ENCODE peak calls at places on chromosomes 11 and 22, in eight cellular contexts. O is vagina, B is sigmoid colon, Y is HepG2, J is transverse colon, W is GM12878, A is breast epithelium, Q is GM12891. F is an unnamed sample.

GRCh38 chr11:80846442-80846841 is 1405.6 kb upstream of the TENM4 start:
- DNase-seq in O (no peak), B (no peak), Y (no peak), J (no peak), W (no peak), A (no peak), Q (no peak), F (no peak)

GRCh38 chr11:5592615-5593014 is 3.8 kb upstream of the TRIM6 start:
- DNase-seq in O (no peak), B (no peak), Y (no peak), J (no peak), W (no peak), A (no peak), Q (no peak), F (no peak)

GRCh38 chr11:67024410-67024809 is 1.5 kb downstream of the SYT12 start:
- DNase-seq in O (no peak), B (no peak), Y (no peak), J (no peak), W (no peak), A (no peak), Q (no peak), F (no peak)

GRCh38 chr22:17368727-17369552 is at the start of gene CECR2:
- DNase-seq in O (no peak), B (peak; percentile 78), Y (no peak), J (peak; percentile 21), W (peak; percentile 7), A (no peak), Q (no peak), F (no peak)

GRCh38 chr22:35489225-35489624 is 51.4 kb upstream of the RASD2 start:
- DNase-seq in O (no peak), B (peak; percentile 60), Y (no peak), J (no peak), W (no peak), A (no peak), Q (no peak), F (no peak)

GRCh38 chr11:60988658-60989057 is 17.2 kb downstream of the CD6 start:
- DNase-seq in O (no peak), B (no peak), Y (no peak), J (no peak), W (no peak), A (no peak), Q (no peak), F (no peak)

GRCh38 chr11:89625171-89625570 is 84.9 kb upstream of the TRIM77 start:
- DNase-seq in O (no peak), B (no peak), Y (no peak), J (no peak), W (no peak), A (no peak), Q (no peak), F (no peak)

GRCh38 chr11:12777208-12777874 is 103.1 kb downstream of the TEAD1 start:
- DNase-seq in O (no peak), B (no peak), Y (peak; percentile 10), J (no peak), W (no peak), A (no peak), Q (no peak), F (no peak)

GRCh38 chr11:114416441-114416928 is 16.0 kb downstream of the RBM7 start:
- DNase-seq in O (no peak), B (no peak), Y (no peak), J (no peak), W (no peak), A (no peak), Q (no peak), F (no peak)

GRCh38 chr22:38823637-38824036 is 20.2 kb downstream of the NPTXR start:
- DNase-seq in O (no peak), B (peak; percentile 21), Y (no peak), J (no peak), W (no peak), A (no peak), Q (no peak), F (no peak)

GRCh38 chr11:112318193-112318592 is 57.5 kb upstream of the PLET1 start:
- DNase-seq in O (no peak), B (no peak), Y (no peak), J (no peak), W (no peak), A (no peak), Q (no peak), F (no peak)

GRCh38 chr11:61718613-61719302 is 33.7 kb upstream of the MYRF start:
- DNase-seq in O (no peak), B (peak; percentile 85), Y (no peak), J (no peak), W (no peak), A (no peak), Q (no peak), F (no peak)

GRCh38 chr11:11843233-11843632 is 1.5 kb downstream of the USP47 start:
- DNase-seq in O (no peak), B (no peak), Y (peak; percentile 58), J (no peak), W (no peak), A (no peak), Q (no peak), F (no peak)

GRCh38 chr22:39094717-39095389 is 2.2 kb upstream of the APOBEC3H start:
- DNase-seq in O (no peak), B (no peak), Y (no peak), J (no peak), W (no peak), A (no peak), Q (no peak), F (no peak)

GRCh38 chr11:3121416-3121815 is 43.7 kb downstream of the OSBPL5 start:
- DNase-seq in O (no peak), B (peak; percentile 42), Y (no peak), J (peak; percentile 6), W (no peak), A (no peak), Q (no peak), F (peak; percentile 20)

DNA sequence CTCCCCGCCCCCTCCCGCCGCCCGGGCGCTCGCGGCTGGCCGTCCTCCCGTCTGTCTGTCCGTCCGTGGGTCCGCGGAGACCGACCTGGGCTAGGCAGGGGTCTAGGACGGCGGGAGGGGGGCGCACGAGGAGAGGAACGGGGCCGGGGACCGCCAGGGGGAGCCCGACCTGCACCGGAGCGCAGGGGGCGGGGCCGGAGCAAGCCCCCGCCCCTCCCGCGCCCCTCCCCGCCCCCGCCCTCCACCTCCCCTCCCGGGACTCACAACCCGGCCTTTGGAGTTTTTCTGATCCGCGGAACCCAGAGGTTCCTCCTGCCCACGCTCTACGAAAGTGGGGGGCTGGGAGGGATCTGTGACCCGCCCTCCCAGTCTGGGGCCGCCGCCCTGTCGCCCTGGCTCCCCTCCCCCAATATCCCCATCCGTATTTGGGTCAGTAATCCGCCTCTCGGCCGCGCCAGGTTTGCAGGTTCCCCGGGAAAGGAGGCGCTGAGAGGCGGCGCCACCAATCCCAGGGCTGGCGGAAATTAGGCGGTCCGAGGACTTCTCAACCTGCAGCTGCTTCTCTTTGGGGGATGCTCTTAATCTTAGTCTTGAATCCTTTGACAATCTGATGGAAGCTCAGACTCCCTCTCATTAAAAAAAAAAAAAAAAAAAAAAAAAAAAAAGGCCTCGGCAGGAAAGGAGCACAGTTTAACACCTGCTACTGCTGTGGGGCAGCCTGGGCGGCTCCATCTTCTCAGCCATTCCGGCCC is 922 bp upstream of the KCNJ11 start:
- DNase-seq in O (no peak), B (peak; percentile 80), Y (peak; percentile 66), J (peak; percentile 79), W (no peak), A (peak; percentile 75), Q (peak; percentile 84), F (peak; percentile 90)
- TF ChIP-seq POLR2A in O (no peak), B (no peak), Y (no peak), J (no peak), W (no peak), A (no peak), Q (no peak), F (no peak)

GRCh38 chr11:96085349-96085910 is 161.5 kb upstream of the MTMR2 start:
- DNase-seq in O (no peak), B (no peak), Y (no peak), J (no peak), W (no peak), A (no peak), Q (no peak), F (no peak)

GRCh38 chr11:96086111-96086510 is 162.2 kb upstream of the MTMR2 start:
- DNase-seq in O (no peak), B (no peak), Y (no peak), J (no peak), W (no peak), A (no peak), Q (no peak), F (no peak)

GRCh38 chr11:96090711-96091110 is 166.8 kb upstream of the MTMR2 start:
- DNase-seq in O (no peak), B (no peak), Y (peak; percentile 77), J (no peak), W (no peak), A (no peak), Q (no peak), F (no peak)

GRCh38 chr11:96091476-96091875 is 167.6 kb upstream of the MTMR2 start:
- DNase-seq in O (no peak), B (no peak), Y (peak; percentile 18), J (no peak), W (no peak), A (no peak), Q (no peak), F (no peak)

GRCh38 chr11:96088914-96089313 is 165.0 kb upstream of the MTMR2 start:
- DNase-seq in O (no peak), B (no peak), Y (no peak), J (no peak), W (no peak), A (no peak), Q (no peak), F (no peak)
- TF ChIP-seq POLR2AphosphoS5 in O (no peak), B (no peak), Y (no peak), J (no peak), W (no peak), A (no peak), Q (no peak), F (no peak)

DNA sequence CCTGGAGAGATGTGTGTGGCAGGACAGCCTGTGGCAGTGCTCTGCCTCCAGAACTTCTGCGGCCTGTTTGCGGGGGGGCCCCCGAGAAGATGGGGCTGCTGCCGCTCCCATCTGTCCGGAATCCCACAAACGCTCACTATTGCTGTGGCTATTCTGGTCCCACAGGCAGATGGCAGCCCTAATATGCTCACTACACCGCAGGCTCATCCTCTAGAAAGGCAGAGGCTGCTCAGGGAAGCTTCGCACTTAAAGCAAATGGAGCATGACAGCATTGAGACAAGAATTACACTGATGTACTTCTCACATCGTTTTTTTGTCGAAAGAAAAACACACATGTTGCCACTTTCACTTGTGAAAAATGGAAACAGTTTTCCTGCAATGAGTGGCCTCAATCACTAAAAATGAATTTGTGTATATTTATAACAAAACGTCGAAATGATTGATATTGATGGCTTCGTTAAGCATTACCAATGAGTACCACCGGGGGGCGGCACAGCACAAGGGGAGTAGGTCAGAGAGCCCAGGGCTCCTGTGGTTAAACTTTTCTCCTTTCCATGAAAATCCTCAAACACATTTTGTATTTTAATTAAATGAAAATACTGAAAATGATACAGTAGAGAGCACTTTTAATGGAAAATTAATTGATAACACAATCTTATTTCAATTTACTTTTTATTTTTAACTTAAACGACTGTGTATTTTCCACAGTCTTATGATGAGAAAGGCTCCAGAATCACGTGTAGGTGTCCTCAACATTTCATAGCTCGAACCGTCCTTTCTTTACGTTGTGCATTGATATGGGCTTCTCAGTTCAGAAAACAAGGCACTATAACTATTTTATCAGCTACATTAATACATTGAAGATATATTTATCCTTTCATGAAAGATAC is 69.1 kb downstream of the CTTN start:
- DNase-seq in O (no peak), B (no peak), Y (peak; percentile 33), J (peak; percentile 58), W (peak; percentile 45), A (peak; percentile 40), Q (no peak), F (peak; percentile 74)
- TF ChIP-seq POLR2A in O (no peak), B (no peak), Y (no peak), J (no peak), W (no peak), A (no peak), Q (no peak), F (no peak)

GRCh38 chr11:655036-655726 is 18.1 kb downstream of the DRD4 start:
- DNase-seq in O (no peak), B (no peak), Y (peak; percentile 90), J (no peak), W (no peak), A (no peak), Q (no peak), F (no peak)
- TF ChIP-seq POLR2AphosphoS5 in O (no peak), B (no peak), Y (no peak), J (no peak), W (no peak), A (no peak), Q (no peak), F (no peak)

F was measured in stomach.